ENCODE peak calls at places on chromosome 18, in nine cellular contexts. M, X, H, F, C, Z, D, L and E are unnamed samples.

GRCh38 chr18:49025426-49025766 is 74.6 kb upstream of the SMAD7 start:
- DNase-seq in M (no peak), X (no peak), H (no peak), F (no peak), C (no peak), Z (no peak), D (no peak), L (no peak), E (no peak)

GRCh38 chr18:46641917-46642316 is 15.1 kb downstream of the LOXHD1 start:
- DNase-seq in M (no peak), X (no peak), H (no peak), F (no peak), C (peak), Z (no peak), D (no peak), L (no peak), E (no peak)

GRCh38 chr18:24322594-24323136 is 75.0 kb downstream of the OSBPL1A start:
- DNase-seq in M (peak), X (no peak), H (no peak), F (no peak), C (peak), Z (no peak), D (no peak), L (no peak), E (no peak)

GRCh38 chr18:35890323-35890722 is 82.2 kb upstream of the RMP24 start:
- DNase-seq in M (no peak), X (no peak), H (peak), F (no peak), C (no peak), Z (no peak), D (no peak), L (no peak), E (no peak)

GRCh38 chr18:45457933-45458332 is 157.3 kb upstream of the SLC14A2 start:
- DNase-seq in M (no peak), X (peak), H (no peak), F (no peak), C (no peak), Z (no peak), D (no peak), L (no peak), E (no peak)

GRCh38 chr18:59057969-59058368 is 81.7 kb upstream of the SEC11C start:
- DNase-seq in M (peak), X (no peak), H (no peak), F (no peak), C (peak), Z (no peak), D (no peak), L (no peak), E (no peak)

GRCh38 chr18:40431071-40431998 is 1523.7 kb upstream of the PIK3C3 start:
- DNase-seq in M (no peak), X (no peak), H (no peak), F (no peak), C (no peak), Z (no peak), D (no peak), L (no peak), E (no peak)

GRCh38 chr18:213977-214376 is 53.9 kb downstream of the THOC1 start:
- DNase-seq in M (no peak), X (no peak), H (no peak), F (no peak), C (no peak), Z (no peak), D (no peak), L (no peak), E (no peak)

GRCh38 chr18:8701546-8702118 is 3.7 kb upstream of the MTCL1 start:
- DNase-seq in M (peak), X (no peak), H (no peak), F (no peak), C (peak), Z (no peak), D (no peak), L (no peak), E (no peak)

GRCh38 chr18:36692331-36692730 is 136.5 kb downstream of the TPGS2 start:
- DNase-seq in M (peak), X (no peak), H (no peak), F (no peak), C (peak), Z (no peak), D (no peak), L (no peak), E (no peak)

GRCh38 chr18:24368749-24369148 is 28.9 kb downstream of the OSBPL1A start:
- DNase-seq in M (no peak), X (no peak), H (no peak), F (no peak), C (no peak), Z (no peak), D (no peak), L (no peak), E (no peak)

GRCh38 chr18:31454066-31454708 is 6.6 kb downstream of the DSG3 start:
- DNase-seq in M (peak), X (no peak), H (no peak), F (no peak), C (peak), Z (no peak), D (peak), L (no peak), E (no peak)

GRCh38 chr18:37572736-37573135 is 7.1 kb upstream of the CELF4 start:
- DNase-seq in M (no peak), X (no peak), H (peak), F (no peak), C (no peak), Z (no peak), D (no peak), L (no peak), E (no peak)

GRCh38 chr18:48452863-48453323 is 43.7 kb upstream of the ZBTB7C start:
- DNase-seq in M (peak), X (peak), H (no peak), F (no peak), C (no peak), Z (no peak), D (no peak), L (no peak), E (no peak)

GRCh38 chr18:46261799-46262198 is 157.6 kb downstream of the HAUS1 start:
- DNase-seq in M (no peak), X (no peak), H (peak), F (no peak), C (no peak), Z (no peak), D (no peak), L (no peak), E (no peak)

GRCh38 chr18:8705941-8706544 is 687 bp downstream of the MTCL1 start:
- DNase-seq in M (no peak), X (peak), H (peak), F (no peak), C (no peak), Z (no peak), D (no peak), L (no peak), E (no peak)

GRCh38 chr18:8895987-8896619 is 190.7 kb downstream of the MTCL1 start:
- DNase-seq in M (peak), X (no peak), H (no peak), F (no peak), C (peak), Z (no peak), D (no peak), L (no peak), E (no peak)

GRCh38 chr18:10038268-10038667 is 124.5 kb downstream of the VAPA start:
- DNase-seq in M (no peak), X (no peak), H (peak), F (no peak), C (no peak), Z (no peak), D (no peak), L (no peak), E (no peak)
- TF ChIP-seq CTCF in M (no peak), X (no peak), H (no peak), F (no peak), C (no peak), Z (no peak), D (no peak), L (peak), E (no peak)

DNA sequence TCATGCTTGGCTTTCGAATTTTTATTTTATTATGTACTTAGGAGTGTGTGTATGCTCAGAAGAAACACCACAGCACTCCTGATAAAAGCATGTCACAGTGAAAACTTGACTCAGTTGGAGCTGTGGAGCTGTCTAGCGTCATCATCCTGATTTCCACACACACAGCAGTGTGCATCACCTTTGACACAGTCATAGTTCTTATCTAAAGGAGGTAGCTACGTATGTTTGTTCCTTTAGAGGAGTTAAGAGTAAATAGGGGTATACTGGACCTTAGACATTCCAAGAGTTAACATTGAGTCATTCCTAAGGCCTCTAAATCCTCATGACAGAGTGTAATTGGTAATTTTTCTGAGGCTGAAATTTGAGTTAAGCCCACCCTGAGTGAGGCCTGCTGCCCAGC is 96.9 kb downstream of the PHLPP1 start:
- DNase-seq in M (no peak), X (no peak), H (no peak), F (no peak), C (no peak), Z (no peak), D (no peak), L (no peak), E (no peak)
- H3K4me3 ChIP-seq in M (no peak), X (no peak), H (no peak), F (no peak), C (no peak), Z (no peak), D (no peak), L (no peak), E (no peak)

GRCh38 chr18:57444301-57444759 is 9.2 kb downstream of the ONECUT2 start:
- DNase-seq in M (no peak), X (peak), H (no peak), F (no peak), C (no peak), Z (no peak), D (no peak), L (no peak), E (no peak)

GRCh38 chr18:57445488-57446319 is 10.5 kb downstream of the ONECUT2 start:
- DNase-seq in M (no peak), X (peak), H (no peak), F (no peak), C (no peak), Z (no peak), D (no peak), L (no peak), E (no peak)

GRCh38 chr18:57443716-57444115 is 8.5 kb downstream of the ONECUT2 start:
- DNase-seq in M (no peak), X (no peak), H (no peak), F (no peak), C (no peak), Z (no peak), D (no peak), L (no peak), E (no peak)

GRCh38 chr18:57446322-57446721 is 11.1 kb downstream of the ONECUT2 start:
- DNase-seq in M (no peak), X (peak), H (peak), F (no peak), C (no peak), Z (no peak), D (no peak), L (peak), E (no peak)

GRCh38 chr18:57447154-57447621 is 12.0 kb downstream of the ONECUT2 start:
- DNase-seq in M (peak), X (peak), H (peak), F (no peak), C (no peak), Z (no peak), D (no peak), L (peak), E (no peak)
- TF ChIP-seq CTCF in M (no peak), X (peak), H (peak), F (no peak), C (no peak), Z (no peak), D (no peak), L (peak), E (no peak)

GRCh38 chr18:50193796-50194622 is 938 bp downstream of the MYO5B start:
- DNase-seq in M (no peak), X (peak), H (peak), F (no peak), C (no peak), Z (no peak), D (no peak), L (no peak), E (no peak)

GRCh38 chr18:50196261-50196660 is 1.3 kb upstream of the MYO5B start:
- DNase-seq in M (no peak), X (no peak), H (no peak), F (no peak), C (no peak), Z (no peak), D (no peak), L (no peak), E (no peak)

GRCh38 chr18:50194623-50195532 is at the start of gene MYO5B:
- DNase-seq in M (no peak), X (peak), H (peak), F (peak), C (no peak), Z (peak), D (peak), L (peak), E (no peak)

GRCh38 chr18:50192903-50193795 is 1.8 kb downstream of the MYO5B start:
- DNase-seq in M (no peak), X (peak), H (peak), F (no peak), C (no peak), Z (no peak), D (no peak), L (no peak), E (no peak)

GRCh38 chr18:50195689-50196088 is 742 bp upstream of the MYO5B start:
- DNase-seq in M (no peak), X (no peak), H (no peak), F (no peak), C (no peak), Z (no peak), D (no peak), L (no peak), E (no peak)
- H3K4me3 ChIP-seq in M (no peak), X (no peak), H (peak), F (no peak), C (no peak), Z (peak), D (peak), L (no peak), E (no peak)

GRCh38 chr18:56747032-56747658 is 96.0 kb downstream of the WDR7 start:
- DNase-seq in M (no peak), X (no peak), H (no peak), F (no peak), C (no peak), Z (no peak), D (no peak), L (no peak), E (no peak)
- TF ChIP-seq CTCF in M (no peak), X (no peak), H (no peak), F (no peak), C (no peak), Z (no peak), D (no peak), L (no peak), E (no peak)

DNA sequence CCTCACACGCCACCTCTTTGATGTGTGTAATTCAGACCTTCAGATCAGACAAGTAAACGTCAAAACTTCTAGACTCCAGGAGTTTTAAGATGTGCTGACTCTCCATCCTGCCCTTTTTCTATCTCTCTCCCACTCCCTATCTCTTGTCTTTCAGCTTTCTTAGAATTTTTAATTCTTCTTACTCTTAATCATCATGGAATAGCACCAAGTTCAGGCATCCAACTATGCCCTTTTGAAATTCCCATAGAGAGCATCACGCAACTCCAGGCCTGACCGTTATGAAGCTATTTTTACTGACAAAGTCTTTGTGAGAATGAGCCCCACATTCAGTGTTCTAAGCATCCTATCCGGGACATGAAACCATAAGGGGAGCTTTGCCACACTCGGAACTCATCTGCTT is 62.6 kb downstream of the CTAGE1 start:
- DNase-seq in M (no peak), X (no peak), H (no peak), F (no peak), C (no peak), Z (no peak), D (no peak), L (no peak), E (no peak)
- H3K4me3 ChIP-seq in M (no peak), X (no peak), H (no peak), F (no peak), C (no peak), Z (no peak), D (no peak), L (no peak), E (no peak)

GRCh38 chr18:1665064-1665463 is 760.4 kb downstream of the ADCYAP1 start:
- DNase-seq in M (no peak), X (no peak), H (no peak), F (no peak), C (no peak), Z (no peak), D (no peak), L (no peak), E (no peak)
- TF ChIP-seq CTCF in M (no peak), X (no peak), H (no peak), F (no peak), C (no peak), Z (no peak), D (no peak), L (no peak), E (no peak)

GRCh38 chr18:28175930-28176673 is 828 bp downstream of the CDH2 start:
- DNase-seq in M (peak), X (peak), H (peak), F (no peak), C (no peak), Z (peak), D (no peak), L (no peak), E (no peak)

GRCh38 chr18:28176674-28176932 is 327 bp downstream of the CDH2 start:
- DNase-seq in M (no peak), X (no peak), H (peak), F (no peak), C (no peak), Z (no peak), D (no peak), L (no peak), E (no peak)

GRCh38 chr18:28177828-28178635 is 1.1 kb upstream of the CDH2 start:
- DNase-seq in M (peak), X (peak), H (peak), F (no peak), C (peak), Z (peak), D (no peak), L (no peak), E (no peak)

GRCh38 chr18:28176933-28177827 is at the start of gene CDH2:
- DNase-seq in M (peak), X (peak), H (peak), F (no peak), C (peak), Z (peak), D (no peak), L (no peak), E (no peak)

DNA sequence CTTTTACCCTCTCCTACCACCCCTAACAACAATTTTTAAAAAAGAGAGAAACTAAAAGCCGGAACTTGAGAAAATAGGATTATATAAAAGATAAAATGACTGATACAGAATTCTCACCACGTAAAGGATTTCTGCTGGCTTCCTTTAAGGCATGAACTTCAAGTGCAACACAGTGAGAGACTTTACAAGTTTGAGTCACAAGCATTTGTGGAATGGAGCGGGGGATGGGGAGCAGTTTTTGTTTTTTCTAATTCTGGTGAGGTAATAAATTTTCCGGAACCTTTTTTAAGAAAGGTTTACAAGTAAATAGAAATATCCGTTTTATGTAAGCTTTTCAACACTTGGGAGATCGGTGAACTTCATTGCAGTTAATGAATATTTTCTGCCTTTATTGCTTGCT is 1.8 kb upstream of the CDH2 start:
- DNase-seq in M (peak), X (no peak), H (peak), F (no peak), C (peak), Z (no peak), D (no peak), L (no peak), E (no peak)
- H3K4me3 ChIP-seq in M (peak), X (peak), H (peak), F (no peak), C (peak), Z (peak), D (no peak), L (no peak), E (no peak)